ENCODE peak calls at places on chromosome 10, in seven cellular contexts. F is NCI-H1092 treated with DMSO at 0.1 percent for 48 hours; G is pons; A is T-helper 2 cell; M is SJCRH30; D is dermis microvascular lymphatic vessel endothelial cell; T is stimulated activated CD8-positive, alpha-beta memory T cell treated with anti-CD3 and anti-CD28 coated beads, Interleukin-7, amount 100 ng/mL, for 48 hours. C is an unnamed sample.

GRCh38 chr10:110437351-110437605 is 60.4 kb upstream of the DUSP5 start:
- DNase-seq in M (no peak), F (no peak), T (no peak), G (no peak), D (no peak), A (no peak), C (no peak)

GRCh38 chr10:37860494-37861190 is 3.2 kb upstream of the ZNF248 start:
- DNase-seq in D (no peak), G (no peak), F (no peak), T (no peak), A (no peak), M (no peak), C (no peak)

GRCh38 chr10:103057980-103058568 is 135.0 kb downstream of the NT5C2 start:
- DNase-seq in D (no peak), G (no peak), F (no peak), A (no peak), M (no peak), T (no peak), C (no peak)

GRCh38 chr10:84160663-84161362 is 12.8 kb upstream of the GPR15LG start:
- DNase-seq in T (no peak), F (no peak), A (no peak), D (no peak), M (no peak), G (no peak), C (no peak)

GRCh38 chr10:72133517-72133916 is 45.2 kb upstream of the SPOCK2 start:
- DNase-seq in F (no peak), M (no peak), D (no peak), T (no peak), G (peak), A (no peak), C (no peak)

GRCh38 chr10:5534051-5534821 is 9.5 kb downstream of the CALML3 start:
- DNase-seq in G (no peak), M (no peak), F (no peak), D (no peak), A (no peak), T (no peak), C (no peak)

GRCh38 chr10:12208460-12208859 is 12.5 kb downstream of the CDC123 start:
- DNase-seq in M (no peak), T (no peak), F (no peak), D (no peak), A (no peak), G (no peak), C (no peak)

GRCh38 chr10:69845574-69846251 is 44.0 kb downstream of the COL13A1 start:
- DNase-seq in M (peak), G (no peak), T (no peak), A (no peak), D (peak), F (no peak), C (no peak)

GRCh38 chr10:68560916-68561691 is 967 bp downstream of the TET1 start:
- DNase-seq in A (no peak), D (no peak), M (peak), G (no peak), T (no peak), F (peak), C (no peak)

GRCh38 chr10:13942030-13942429 is 355.3 kb downstream of the PRPF18 start:
- DNase-seq in A (no peak), D (no peak), F (no peak), T (no peak), M (no peak), G (no peak), C (no peak)

GRCh38 chr10:12617205-12618175 is 268.1 kb downstream of the CAMK1D start:
- DNase-seq in D (no peak), G (no peak), A (no peak), M (no peak), T (no peak), F (peak), C (no peak)

GRCh38 chr10:2851544-2851943 is 215.8 kb upstream of the PFKP start:
- DNase-seq in M (no peak), G (no peak), D (no peak), T (no peak), F (peak), A (no peak), C (no peak)

GRCh38 chr10:31129261-31129660 is 97.6 kb upstream of the ZNF438 start:
- DNase-seq in G (no peak), M (no peak), A (no peak), D (peak), T (no peak), F (no peak), C (no peak)

GRCh38 chr10:128092454-128092853 is 33.8 kb downstream of the MKI67 start:
- DNase-seq in D (no peak), M (no peak), G (no peak), F (no peak), A (no peak), T (no peak), C (no peak)

GRCh38 chr10:58758311-58758710 is 245.6 kb downstream of the BICC1 start:
- DNase-seq in G (no peak), A (no peak), D (no peak), M (no peak), F (no peak), T (no peak), C (no peak)

GRCh38 chr10:28939352-28940157 is 262.2 kb downstream of the BAMBI start:
- DNase-seq in D (no peak), T (no peak), A (no peak), M (peak), G (no peak), F (peak), C (no peak)

GRCh38 chr10:4371691-4372295 is 454.2 kb upstream of the AKR1E2 start:
- DNase-seq in T (no peak), D (peak), M (no peak), A (no peak), F (no peak), G (no peak), C (no peak)

GRCh38 chr10:100811261-100811660 is 65.9 kb downstream of the PAX2 start:
- DNase-seq in F (no peak), M (no peak), G (peak), A (no peak), T (no peak), D (no peak), C (no peak)

GRCh38 chr10:93548376-93549071 is 17.9 kb upstream of the FFAR4 start:
- DNase-seq in A (no peak), T (no peak), F (no peak), G (no peak), M (no peak), D (peak), C (no peak)

GRCh38 chr10:48509974-48510692 is 94.7 kb downstream of the ARHGAP22 start:
- DNase-seq in T (no peak), D (peak), A (no peak), F (no peak), G (no peak), M (no peak), C (no peak)

GRCh38 chr10:86522385-86522855 is 828 bp upstream of the WAPL start:
- DNase-seq in M (no peak), A (no peak), G (no peak), T (no peak), F (peak), D (peak), C (no peak)

GRCh38 chr10:60314306-60314940 is 75.3 kb downstream of the ANK3 start:
- DNase-seq in A (no peak), T (no peak), F (no peak), G (no peak), M (no peak), D (peak), C (no peak)

GRCh38 chr10:123331438-123331837 is 177.2 kb downstream of the BUB3 start:
- DNase-seq in M (no peak), D (no peak), T (no peak), A (no peak), G (peak), F (peak), C (no peak)

GRCh38 chr10:126397640-126398382 is 9.5 kb upstream of the ADAM12 start:
- DNase-seq in A (no peak), G (no peak), M (peak), D (no peak), F (no peak), T (no peak), C (no peak)

GRCh38 chr10:79268717-79269116 is 78.6 kb upstream of the PPIF start:
- DNase-seq in G (no peak), F (no peak), M (no peak), A (no peak), D (peak), T (no peak), C (no peak)

GRCh38 chr10:30463944-30464451 is 30.0 kb downstream of the MAP3K8 start:
- DNase-seq in T (no peak), M (no peak), A (no peak), D (no peak), G (no peak), F (no peak), C (no peak)

GRCh38 chr10:28963539-28964221 is 286.4 kb downstream of the BAMBI start:
- DNase-seq in T (no peak), A (no peak), D (no peak), F (no peak), M (no peak), G (no peak), C (no peak)

GRCh38 chr10:76354921-76355320 is 923.5 kb downstream of the LRMDA start:
- DNase-seq in D (no peak), F (no peak), A (no peak), T (no peak), M (no peak), G (no peak), C (no peak)

GRCh38 chr10:22931948-22932347 is 4.1 kb downstream of the ARMC3 start:
- DNase-seq in M (no peak), F (no peak), T (no peak), D (peak), A (no peak), G (no peak), C (no peak)

GRCh38 chr10:132939378-132939955 is 2.9 kb downstream of the CFAP46 start:
- DNase-seq in G (no peak), D (no peak), M (no peak), T (no peak), F (no peak), A (no peak), C (no peak)

GRCh38 chr10:4316166-4316810 is 509.7 kb upstream of the AKR1E2 start:
- DNase-seq in A (no peak), D (no peak), G (peak), T (no peak), F (no peak), M (peak), C (no peak)

GRCh38 chr10:97924678-97925077 is 75.0 kb downstream of the GOLGA7B start:
- DNase-seq in F (no peak), T (no peak), D (no peak), G (no peak), A (no peak), M (no peak), C (no peak)

GRCh38 chr10:15901889-15902288 is 41.6 kb upstream of the MINDY3 start:
- DNase-seq in A (no peak), T (no peak), G (no peak), F (no peak), M (no peak), D (no peak), C (no peak)

GRCh38 chr10:111656066-111656465 is 527.5 kb downstream of the GPAM start:
- DNase-seq in A (no peak), D (no peak), G (no peak), T (no peak), M (no peak), F (no peak), C (no peak)

GRCh38 chr10:103736763-103737162 is 118.6 kb downstream of the SH3PXD2A start:
- DNase-seq in F (peak), T (no peak), A (no peak), M (peak), G (no peak), D (peak), C (no peak)

GRCh38 chr10:102509387-102509786 is 5.6 kb downstream of the SUFU start:
- DNase-seq in D (peak), A (no peak), T (no peak), G (no peak), F (no peak), M (no peak), C (no peak)

GRCh38 chr10:94294168-94294567 is 68.6 kb downstream of the NOC3L start:
- DNase-seq in T (no peak), D (no peak), G (no peak), M (no peak), F (no peak), A (no peak), C (no peak)

GRCh38 chr10:67259319-67259929 is 333.6 kb downstream of the LRRTM3 start:
- DNase-seq in A (no peak), F (no peak), G (no peak), D (no peak), T (no peak), M (no peak), C (no peak)